ENCODE peak calls at places on chromosomes 11 and 22, in four cellular contexts. One of them, this sample, is unnamed.

GRCh38 chr11:75689861-75690641 is 21.2 kb upstream of the MAP6 start:
- DNase-seq in WTC11: no peak
- DNase-seq in K562: no peak
- DNase-seq in HepG2: no peak
- DNase-seq in this sample: no peak

GRCh38 chr11:8807544-8808225 is 103.3 kb upstream of the AKIP1 start:
- DNase-seq in WTC11: no peak
- DNase-seq in K562: no peak
- DNase-seq in HepG2: no peak
- DNase-seq in this sample: no peak

GRCh38 chr11:45150943-45151342 is 4.5 kb downstream of the PRDM11 start:
- DNase-seq in WTC11: no peak
- DNase-seq in K562: no peak
- DNase-seq in HepG2: no peak
- DNase-seq in this sample: no peak

GRCh38 chr11:2752204-2752772 is 52.5 kb upstream of the KCNQ1OT1 start:
- DNase-seq in WTC11: no peak
- DNase-seq in K562: no peak
- DNase-seq in HepG2: no peak
- DNase-seq in this sample: no peak

GRCh38 chr11:65213322-65214211 is 31.8 kb downstream of the CAPN1 start:
- DNase-seq in WTC11: peak; percentile 84
- DNase-seq in K562: peak; percentile 39
- DNase-seq in HepG2: no peak
- DNase-seq in this sample: no peak

GRCh38 chr22:50001388-50002231 is 11.0 kb downstream of the IL17REL start:
- DNase-seq in WTC11: no peak
- DNase-seq in K562: no peak
- DNase-seq in HepG2: no peak
- DNase-seq in this sample: peak; percentile 12

GRCh38 chr11:124938206-124938765 is 2.4 kb upstream of the HEPACAM start:
- DNase-seq in WTC11: no peak
- DNase-seq in K562: no peak
- DNase-seq in HepG2: peak; percentile 77
- DNase-seq in this sample: no peak

GRCh38 chr11:16154715-16155396 is 201.5 kb downstream of the SOX6 start:
- DNase-seq in WTC11: no peak
- DNase-seq in K562: no peak
- DNase-seq in HepG2: peak; percentile 93
- DNase-seq in this sample: no peak

GRCh38 chr11:1574256-1575242 is 2.5 kb upstream of the DUSP8 start:
- DNase-seq in WTC11: peak; percentile 66
- DNase-seq in K562: peak; percentile 86
- DNase-seq in HepG2: no peak
- DNase-seq in this sample: peak; percentile 80

GRCh38 chr11:12631651-12632050 is 42.6 kb upstream of the TEAD1 start:
- DNase-seq in WTC11: no peak
- DNase-seq in K562: no peak
- DNase-seq in HepG2: no peak
- DNase-seq in this sample: no peak

GRCh38 chr22:33539902-33540751 is 380.1 kb downstream of the LARGE1 start:
- DNase-seq in WTC11: no peak
- DNase-seq in K562: no peak
- DNase-seq in HepG2: peak; percentile 100
- DNase-seq in this sample: no peak

DNA sequence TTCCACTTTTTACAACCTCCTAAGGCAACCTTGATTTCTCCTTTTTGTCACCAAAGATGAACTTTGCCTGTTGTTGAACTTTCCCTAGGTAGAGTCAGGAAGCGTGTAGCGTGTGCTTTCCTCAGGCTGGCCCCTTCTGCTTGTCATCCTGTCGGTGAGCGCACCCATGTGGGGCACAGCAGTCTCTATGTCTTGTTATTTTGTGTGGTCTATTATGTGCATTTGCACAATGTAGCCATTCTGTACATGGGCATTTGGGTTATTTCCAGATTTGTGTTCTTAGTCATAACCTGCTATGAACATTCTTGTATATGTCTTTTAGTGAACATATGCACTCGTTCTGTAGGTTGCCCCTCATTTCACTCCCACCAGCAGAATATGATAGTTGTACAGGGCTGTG is 34.9 kb downstream of the CABIN1 start:
- DNase-seq in WTC11: no peak
- DNase-seq in K562: no peak
- DNase-seq in HepG2: no peak
- DNase-seq in this sample: no peak
- TF ChIP-seq ELF4 in WTC11: no peak
- TF ChIP-seq ELF4 in K562: no peak
- TF ChIP-seq ELF4 in HepG2: no peak
- TF ChIP-seq ELF4 in this sample: no peak

DNA sequence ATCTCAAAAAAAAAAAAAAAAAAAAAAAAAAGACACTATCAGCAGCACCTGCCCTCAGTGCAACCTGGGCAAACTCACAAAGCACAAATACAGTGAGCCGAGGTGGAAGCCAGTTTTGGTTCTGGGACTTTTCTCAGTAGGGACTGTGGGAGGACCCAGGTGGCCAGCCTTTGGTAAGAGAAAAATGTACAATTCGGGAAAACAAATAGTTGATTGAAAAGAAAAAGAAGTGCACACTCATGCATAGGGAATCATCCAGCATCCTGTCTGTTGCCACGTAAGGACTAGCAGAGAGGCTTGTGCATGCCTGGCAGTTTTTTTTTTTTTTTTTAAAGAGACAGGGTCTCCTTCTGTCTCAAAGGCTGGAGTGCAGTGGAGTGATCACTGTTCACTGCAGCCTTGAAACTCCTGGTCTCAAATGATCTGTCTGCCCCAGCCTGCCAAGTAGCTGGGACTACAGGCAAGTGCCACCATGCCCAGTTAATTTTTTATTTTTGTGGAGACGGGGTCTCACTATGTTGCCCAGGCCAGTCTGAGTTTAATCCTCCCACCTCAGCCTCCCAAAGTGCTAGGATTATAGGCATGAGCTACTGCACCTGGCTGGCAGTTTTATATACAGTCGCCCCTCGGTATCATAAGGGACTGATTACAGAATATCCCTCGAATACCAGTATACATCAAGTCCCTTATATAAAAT is 36.7 kb downstream of the TPST2 start:
- DNase-seq in WTC11: no peak
- DNase-seq in K562: no peak
- DNase-seq in HepG2: no peak
- DNase-seq in this sample: no peak
- TF ChIP-seq ELF4 in WTC11: no peak
- TF ChIP-seq ELF4 in K562: no peak
- TF ChIP-seq ELF4 in HepG2: no peak
- TF ChIP-seq ELF4 in this sample: no peak

GRCh38 chr22:20080776-20081654 is 974 bp downstream of the DGCR8 start:
- DNase-seq in WTC11: no peak
- DNase-seq in K562: peak; percentile 74
- DNase-seq in HepG2: peak; percentile 43
- DNase-seq in this sample: peak; percentile 56

GRCh38 chr22:20079745-20080444 is at the start of gene DGCR8:
- DNase-seq in WTC11: peak; percentile 89
- DNase-seq in K562: peak; percentile 100
- DNase-seq in HepG2: peak; percentile 86
- DNase-seq in this sample: peak; percentile 96

GRCh38 chr22:20083891-20084546 is 4.0 kb downstream of the DGCR8 start:
- DNase-seq in WTC11: no peak
- DNase-seq in K562: no peak
- DNase-seq in HepG2: no peak
- DNase-seq in this sample: no peak

GRCh38 chr22:20083157-20083890 is 3.3 kb downstream of the DGCR8 start:
- DNase-seq in WTC11: no peak
- DNase-seq in K562: no peak
- DNase-seq in HepG2: no peak
- DNase-seq in this sample: no peak

DNA sequence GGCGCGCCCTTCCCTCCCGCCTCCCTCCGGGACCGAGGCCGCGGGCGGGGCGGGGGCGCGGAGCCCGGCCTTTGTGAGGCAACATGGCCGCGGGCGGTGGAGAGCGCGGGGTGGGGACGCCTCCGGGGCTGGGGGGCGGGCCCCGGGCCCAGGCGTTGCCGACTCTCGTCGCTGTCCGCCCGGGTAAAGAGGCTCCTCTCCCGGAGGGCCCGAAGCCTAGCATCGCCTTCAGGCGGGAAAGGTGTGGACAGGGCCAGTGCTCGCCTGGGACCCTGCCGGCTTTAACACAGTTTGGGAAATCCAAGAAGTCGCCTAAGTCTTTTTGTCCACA is 369 bp downstream of the DGCR8 start:
- DNase-seq in WTC11: peak; percentile 58
- DNase-seq in K562: peak; percentile 100
- DNase-seq in HepG2: peak; percentile 23
- DNase-seq in this sample: peak; percentile 75
- TF ChIP-seq ELF4 in WTC11: no peak
- TF ChIP-seq ELF4 in K562: no peak
- TF ChIP-seq ELF4 in HepG2: no peak
- TF ChIP-seq ELF4 in this sample: no peak

GRCh38 chr11:57752954-57753353 is 1.3 kb upstream of the BTBD18 start:
- DNase-seq in WTC11: peak; percentile 39
- DNase-seq in K562: no peak
- DNase-seq in HepG2: no peak
- DNase-seq in this sample: no peak
- TF ChIP-seq ELF4 in WTC11: no peak
- TF ChIP-seq ELF4 in K562: no peak
- TF ChIP-seq ELF4 in HepG2: no peak
- TF ChIP-seq ELF4 in this sample: no peak

GRCh38 chr11:69912911-69913451 is 93.8 kb upstream of the FGF3 start:
- DNase-seq in WTC11: peak; percentile 25
- DNase-seq in K562: no peak
- DNase-seq in HepG2: no peak
- DNase-seq in this sample: no peak

GRCh38 chr11:69912161-69912910 is 93.1 kb upstream of the FGF3 start:
- DNase-seq in WTC11: peak; percentile 7
- DNase-seq in K562: no peak
- DNase-seq in HepG2: no peak
- DNase-seq in this sample: no peak

GRCh38 chr11:69915151-69915500 is 95.9 kb upstream of the FGF3 start:
- DNase-seq in WTC11: no peak
- DNase-seq in K562: no peak
- DNase-seq in HepG2: no peak
- DNase-seq in this sample: no peak

GRCh38 chr11:69914286-69915150 is 95.3 kb upstream of the FGF3 start:
- DNase-seq in WTC11: peak; percentile 14
- DNase-seq in K562: no peak
- DNase-seq in HepG2: no peak
- DNase-seq in this sample: no peak

GRCh38 chr11:69913591-69914285 is 94.5 kb upstream of the FGF3 start:
- DNase-seq in WTC11: peak; percentile 2
- DNase-seq in K562: no peak
- DNase-seq in HepG2: no peak
- DNase-seq in this sample: no peak
- TF ChIP-seq ELF4 in WTC11: no peak
- TF ChIP-seq ELF4 in K562: no peak
- TF ChIP-seq ELF4 in HepG2: no peak
- TF ChIP-seq ELF4 in this sample: no peak

This sample was measured in HEK293T.